ENCODE peak calls at places on chromosomes 13 and 19, in ten cellular contexts. O is islet precursor cell, X is lung microvascular endothelial cell, J is germinal center, Z is breast epithelium, H is HT-29, I is Daoy, T is NCI-H2081, A is spleen, Q is iPS-NIHi11. G is an unnamed sample.

GRCh38 chr13:113769881-113770280 is 10.9 kb downstream of the TMEM255B start:
- DNase-seq in O (no peak), X (no peak), J (no peak), Z (no peak), H (no peak), I (no peak), T (no peak), A (peak), Q (no peak), G (no peak)

GRCh38 chr19:43639507-43640423 is at the start of gene CADM4:
- DNase-seq in O (peak), X (peak), J (peak), Z (peak), H (no peak), I (peak), T (peak), A (peak), Q (peak), G (no peak)

GRCh38 chr13:93079294-93079693 is 147.3 kb upstream of the GPC6 start:
- DNase-seq in O (no peak), X (no peak), J (no peak), Z (no peak), H (no peak), I (no peak), T (peak), A (no peak), Q (no peak), G (no peak)

GRCh38 chr19:31979362-31979761 is 366.0 kb upstream of the ZNF507 start:
- DNase-seq in O (no peak), X (no peak), J (no peak), Z (no peak), H (no peak), I (no peak), T (no peak), A (no peak), Q (no peak), G (no peak)

GRCh38 chr13:51801631-51802099 is 2.3 kb downstream of the DHRS12 start:
- DNase-seq in O (no peak), X (peak), J (no peak), Z (peak), H (peak), I (no peak), T (no peak), A (peak), Q (no peak), G (peak)

GRCh38 chr19:8120636-8121480 is 28.5 kb downstream of the FBN3 start:
- DNase-seq in O (no peak), X (no peak), J (no peak), Z (no peak), H (no peak), I (no peak), T (no peak), A (no peak), Q (peak), G (no peak)

GRCh38 chr19:36849701-36850645 is 703 bp upstream of the ZNF345 start:
- DNase-seq in O (peak), X (peak), J (peak), Z (peak), H (no peak), I (peak), T (peak), A (peak), Q (peak), G (peak)

GRCh38 chr13:64248371-64249065 is 2832.9 kb upstream of the PCDH20 start:
- DNase-seq in O (no peak), X (no peak), J (no peak), Z (no peak), H (no peak), I (no peak), T (no peak), A (no peak), Q (no peak), G (no peak)

GRCh38 chr13:93535256-93535655 is 308.6 kb downstream of the GPC6 start:
- DNase-seq in O (no peak), X (no peak), J (no peak), Z (no peak), H (no peak), I (peak), T (no peak), A (no peak), Q (no peak), G (no peak)

G was measured in lower leg skin.